ENCODE peak calls at places on chromosome 22, in five cellular contexts. One of them, this sample, is unnamed.

GRCh38 chr22:46025225-46025972 is 48.4 kb upstream of the WNT7B start:
- DNase-seq in A172: no peak
- DNase-seq in amniotic stem cell: no peak
- DNase-seq in activated gamma-delta T cell treated with Interleukin-2 at 50 U/mL for 16 hours: no peak
- DNase-seq in mucosa of descending colon: no peak
- DNase-seq in this sample: no peak

GRCh38 chr22:44616461-44616860 is 85.5 kb upstream of the PRR5 start:
- DNase-seq in A172: no peak
- DNase-seq in amniotic stem cell: no peak
- DNase-seq in activated gamma-delta T cell treated with Interleukin-2 at 50 U/mL for 16 hours: no peak
- DNase-seq in mucosa of descending colon: no peak
- DNase-seq in this sample: no peak

GRCh38 chr22:31122532-31123291 is at the start of gene INPP5J:
- DNase-seq in A172: peak; percentile 28
- DNase-seq in amniotic stem cell: peak; percentile 35
- DNase-seq in activated gamma-delta T cell treated with Interleukin-2 at 50 U/mL for 16 hours: no peak
- DNase-seq in mucosa of descending colon: peak; percentile 83
- DNase-seq in this sample: peak; percentile 25

GRCh38 chr22:40323681-40324083 is 22.6 kb upstream of the ADSL start:
- DNase-seq in A172: no peak
- DNase-seq in amniotic stem cell: no peak
- DNase-seq in activated gamma-delta T cell treated with Interleukin-2 at 50 U/mL for 16 hours: peak; percentile 26
- DNase-seq in mucosa of descending colon: no peak
- DNase-seq in this sample: no peak

GRCh38 chr22:48800886-48801607 is 1026.6 kb downstream of the BRD1 start:
- DNase-seq in A172: no peak
- DNase-seq in amniotic stem cell: no peak
- DNase-seq in activated gamma-delta T cell treated with Interleukin-2 at 50 U/mL for 16 hours: no peak
- DNase-seq in mucosa of descending colon: no peak
- DNase-seq in this sample: no peak

GRCh38 chr22:38429460-38430128 is 25.4 kb downstream of the KCNJ4 start:
- DNase-seq in A172: no peak
- DNase-seq in amniotic stem cell: no peak
- DNase-seq in activated gamma-delta T cell treated with Interleukin-2 at 50 U/mL for 16 hours: no peak
- DNase-seq in mucosa of descending colon: no peak
- DNase-seq in this sample: peak; percentile 2

GRCh38 chr22:19941365-19942070 is at the start of the genes COMT and TXNRD2:
- DNase-seq in A172: no peak
- DNase-seq in amniotic stem cell: no peak
- DNase-seq in activated gamma-delta T cell treated with Interleukin-2 at 50 U/mL for 16 hours: peak; percentile 71
- DNase-seq in mucosa of descending colon: peak; percentile 76
- DNase-seq in this sample: peak; percentile 72

GRCh38 chr22:41512421-41513194 is 31.7 kb downstream of the POLR3H start:
- DNase-seq in A172: peak; percentile 63
- DNase-seq in amniotic stem cell: peak; percentile 66
- DNase-seq in activated gamma-delta T cell treated with Interleukin-2 at 50 U/mL for 16 hours: no peak
- DNase-seq in mucosa of descending colon: no peak
- DNase-seq in this sample: no peak

GRCh38 chr22:39907605-39908097 is 6.8 kb downstream of the GRAP2 start:
- DNase-seq in A172: no peak
- DNase-seq in amniotic stem cell: no peak
- DNase-seq in activated gamma-delta T cell treated with Interleukin-2 at 50 U/mL for 16 hours: no peak
- DNase-seq in mucosa of descending colon: no peak
- DNase-seq in this sample: no peak

GRCh38 chr22:31748490-31748889 is 1.4 kb downstream of the PRR14L start:
- DNase-seq in A172: peak; percentile 6
- DNase-seq in amniotic stem cell: no peak
- DNase-seq in activated gamma-delta T cell treated with Interleukin-2 at 50 U/mL for 16 hours: no peak
- DNase-seq in mucosa of descending colon: no peak
- DNase-seq in this sample: no peak

This sample was measured in midbrain.